ENCODE peak calls at places on chromosomes 7 and 10, in five cellular contexts. One of them, this sample, is unnamed.

GRCh38 chr10:74704629-74705360 is 121.6 kb upstream of the KAT6B start:
- DNase-seq in fibroblast of lung: peak; percentile 70
- DNase-seq in fibroblast of the aortic adventitia: no peak
- DNase-seq in IMR-90: peak; percentile 30
- DNase-seq in epithelial cell of esophagus: no peak
- DNase-seq in this sample: no peak

GRCh38 chr10:112295853-112296830 is 12.9 kb downstream of the TECTB start:
- DNase-seq in fibroblast of lung: no peak
- DNase-seq in fibroblast of the aortic adventitia: peak; percentile 32
- DNase-seq in IMR-90: peak; percentile 71
- DNase-seq in epithelial cell of esophagus: no peak
- DNase-seq in this sample: peak; percentile 36

GRCh38 chr10:78741541-78741940 is 327.2 kb upstream of the ZMIZ1 start:
- DNase-seq in fibroblast of lung: peak; percentile 62
- DNase-seq in fibroblast of the aortic adventitia: peak; percentile 86
- DNase-seq in IMR-90: peak; percentile 66
- DNase-seq in epithelial cell of esophagus: peak; percentile 54
- DNase-seq in this sample: peak; percentile 85

GRCh38 chr7:137742051-137742450 is 104.7 kb downstream of the DGKI start:
- DNase-seq in fibroblast of lung: no peak
- DNase-seq in fibroblast of the aortic adventitia: no peak
- DNase-seq in IMR-90: no peak
- DNase-seq in epithelial cell of esophagus: no peak
- DNase-seq in this sample: no peak

GRCh38 chr7:47366211-47366610 is 215.7 kb downstream of the TNS3 start:
- DNase-seq in fibroblast of lung: no peak
- DNase-seq in fibroblast of the aortic adventitia: no peak
- DNase-seq in IMR-90: no peak
- DNase-seq in epithelial cell of esophagus: peak; percentile 16
- DNase-seq in this sample: no peak

GRCh38 chr7:108525327-108525984 is 479 bp downstream of the PNPLA8 start:
- DNase-seq in fibroblast of lung: peak; percentile 89
- DNase-seq in fibroblast of the aortic adventitia: peak; percentile 83
- DNase-seq in IMR-90: peak; percentile 82
- DNase-seq in epithelial cell of esophagus: peak; percentile 88
- DNase-seq in this sample: peak; percentile 87

GRCh38 chr10:82321734-82322133 is 446.7 kb downstream of the NRG3 start:
- DNase-seq in fibroblast of lung: no peak
- DNase-seq in fibroblast of the aortic adventitia: no peak
- DNase-seq in IMR-90: no peak
- DNase-seq in epithelial cell of esophagus: no peak
- DNase-seq in this sample: no peak

GRCh38 chr10:30784896-30785605 is 155.5 kb upstream of the LYZL2 start:
- DNase-seq in fibroblast of lung: peak; percentile 77
- DNase-seq in fibroblast of the aortic adventitia: peak; percentile 64
- DNase-seq in IMR-90: peak; percentile 69
- DNase-seq in epithelial cell of esophagus: peak; percentile 48
- DNase-seq in this sample: peak; percentile 82

GRCh38 chr10:13590886-13591285 is 4.1 kb downstream of the PRPF18 start:
- DNase-seq in fibroblast of lung: no peak
- DNase-seq in fibroblast of the aortic adventitia: no peak
- DNase-seq in IMR-90: no peak
- DNase-seq in epithelial cell of esophagus: no peak
- DNase-seq in this sample: no peak

GRCh38 chr7:98420966-98421612 is 20.2 kb upstream of the BAIAP2L1 start:
- DNase-seq in fibroblast of lung: peak; percentile 17
- DNase-seq in fibroblast of the aortic adventitia: no peak
- DNase-seq in IMR-90: no peak
- DNase-seq in epithelial cell of esophagus: peak; percentile 89
- DNase-seq in this sample: peak; percentile 33

GRCh38 chr10:77667426-77668324 is 30.1 kb upstream of the KCNMA1 start:
- DNase-seq in fibroblast of lung: no peak
- DNase-seq in fibroblast of the aortic adventitia: no peak
- DNase-seq in IMR-90: no peak
- DNase-seq in epithelial cell of esophagus: peak; percentile 31
- DNase-seq in this sample: no peak

GRCh38 chr7:76108540-76109233 is 60.8 kb downstream of the MDH2 start:
- DNase-seq in fibroblast of lung: no peak
- DNase-seq in fibroblast of the aortic adventitia: peak; percentile 45
- DNase-seq in IMR-90: peak; percentile 24
- DNase-seq in epithelial cell of esophagus: peak; percentile 60
- DNase-seq in this sample: peak; percentile 47

GRCh38 chr10:89466599-89467035 is 52.2 kb downstream of the IFIT5 start:
- DNase-seq in fibroblast of lung: peak; percentile 77
- DNase-seq in fibroblast of the aortic adventitia: peak; percentile 56
- DNase-seq in IMR-90: peak; percentile 60
- DNase-seq in epithelial cell of esophagus: peak; percentile 78
- DNase-seq in this sample: peak; percentile 62

GRCh38 chr10:73875139-73875475 is 752 bp upstream of the CAMK2G start:
- DNase-seq in fibroblast of lung: no peak
- DNase-seq in fibroblast of the aortic adventitia: no peak
- DNase-seq in IMR-90: no peak
- DNase-seq in epithelial cell of esophagus: no peak
- DNase-seq in this sample: no peak

GRCh38 chr10:102413053-102413705 is 5.4 kb downstream of the PSD start:
- DNase-seq in fibroblast of lung: no peak
- DNase-seq in fibroblast of the aortic adventitia: peak; percentile 57
- DNase-seq in IMR-90: no peak
- DNase-seq in epithelial cell of esophagus: no peak
- DNase-seq in this sample: no peak

GRCh38 chr7:15607541-15608210 is 45.9 kb upstream of the AGMO start:
- DNase-seq in fibroblast of lung: peak; percentile 58
- DNase-seq in fibroblast of the aortic adventitia: no peak
- DNase-seq in IMR-90: no peak
- DNase-seq in epithelial cell of esophagus: no peak
- DNase-seq in this sample: peak; percentile 13

GRCh38 chr7:129855234-129855673 is 97.5 kb downstream of the UBE2H start:
- DNase-seq in fibroblast of lung: peak; percentile 98
- DNase-seq in fibroblast of the aortic adventitia: peak; percentile 99
- DNase-seq in IMR-90: peak; percentile 98
- DNase-seq in epithelial cell of esophagus: no peak
- DNase-seq in this sample: peak; percentile 98

GRCh38 chr10:93873427-93874115 is 20.2 kb upstream of the SLC35G1 start:
- DNase-seq in fibroblast of lung: peak; percentile 64
- DNase-seq in fibroblast of the aortic adventitia: peak; percentile 75
- DNase-seq in IMR-90: peak; percentile 63
- DNase-seq in epithelial cell of esophagus: peak; percentile 68
- DNase-seq in this sample: peak; percentile 57

GRCh38 chr7:100489824-100490223 is 6.1 kb downstream of the NYAP1 start:
- DNase-seq in fibroblast of lung: peak; percentile 97
- DNase-seq in fibroblast of the aortic adventitia: peak; percentile 86
- DNase-seq in IMR-90: peak; percentile 96
- DNase-seq in epithelial cell of esophagus: peak; percentile 51
- DNase-seq in this sample: peak; percentile 83

GRCh38 chr7:18497082-18497481 is 1.5 kb downstream of the HDAC9 start:
- DNase-seq in fibroblast of lung: no peak
- DNase-seq in fibroblast of the aortic adventitia: no peak
- DNase-seq in IMR-90: no peak
- DNase-seq in epithelial cell of esophagus: no peak
- DNase-seq in this sample: no peak

GRCh38 chr7:18498327-18498726 is 2.8 kb downstream of the HDAC9 start:
- DNase-seq in fibroblast of lung: no peak
- DNase-seq in fibroblast of the aortic adventitia: no peak
- DNase-seq in IMR-90: no peak
- DNase-seq in epithelial cell of esophagus: no peak
- DNase-seq in this sample: no peak

GRCh38 chr7:18499407-18500197 is 4.1 kb downstream of the HDAC9 start:
- DNase-seq in fibroblast of lung: no peak
- DNase-seq in fibroblast of the aortic adventitia: peak; percentile 60
- DNase-seq in IMR-90: no peak
- DNase-seq in epithelial cell of esophagus: peak; percentile 48
- DNase-seq in this sample: no peak

GRCh38 chr7:18496336-18496700 is 769 bp downstream of the HDAC9 start:
- DNase-seq in fibroblast of lung: no peak
- DNase-seq in fibroblast of the aortic adventitia: no peak
- DNase-seq in IMR-90: no peak
- DNase-seq in epithelial cell of esophagus: no peak
- DNase-seq in this sample: no peak

DNA sequence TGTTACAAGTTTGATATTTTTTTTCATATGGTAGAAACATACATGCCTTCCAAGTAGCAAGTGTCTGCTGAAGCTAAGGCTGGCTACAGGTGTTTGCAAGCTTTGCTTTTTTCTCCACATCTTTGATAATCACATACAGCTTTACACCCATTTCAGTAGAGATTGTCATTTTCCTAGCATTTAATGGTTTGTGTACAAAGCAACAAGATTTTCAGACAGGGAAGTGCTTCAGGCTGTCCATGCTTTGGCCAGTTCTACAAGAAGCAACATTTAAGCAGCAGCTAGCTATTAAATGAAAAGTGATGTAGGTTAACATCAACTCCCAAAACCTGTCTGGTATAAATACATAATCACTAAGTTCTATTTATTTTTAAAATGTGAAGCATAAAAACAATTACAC is 2.3 kb downstream of the HDAC9 start:
- DNase-seq in fibroblast of lung: no peak
- DNase-seq in fibroblast of the aortic adventitia: no peak
- DNase-seq in IMR-90: no peak
- DNase-seq in epithelial cell of esophagus: no peak
- DNase-seq in this sample: no peak
- H3K4me3 ChIP-seq in fibroblast of lung: no peak overlapping the region
- H3K4me3 ChIP-seq in fibroblast of the aortic adventitia: no peak overlapping the region
- H3K4me3 ChIP-seq in IMR-90: no peak overlapping the region
- H3K4me3 ChIP-seq in epithelial cell of esophagus: no peak overlapping the region
- H3K4me3 ChIP-seq in this sample: no peak overlapping the region

DNA sequence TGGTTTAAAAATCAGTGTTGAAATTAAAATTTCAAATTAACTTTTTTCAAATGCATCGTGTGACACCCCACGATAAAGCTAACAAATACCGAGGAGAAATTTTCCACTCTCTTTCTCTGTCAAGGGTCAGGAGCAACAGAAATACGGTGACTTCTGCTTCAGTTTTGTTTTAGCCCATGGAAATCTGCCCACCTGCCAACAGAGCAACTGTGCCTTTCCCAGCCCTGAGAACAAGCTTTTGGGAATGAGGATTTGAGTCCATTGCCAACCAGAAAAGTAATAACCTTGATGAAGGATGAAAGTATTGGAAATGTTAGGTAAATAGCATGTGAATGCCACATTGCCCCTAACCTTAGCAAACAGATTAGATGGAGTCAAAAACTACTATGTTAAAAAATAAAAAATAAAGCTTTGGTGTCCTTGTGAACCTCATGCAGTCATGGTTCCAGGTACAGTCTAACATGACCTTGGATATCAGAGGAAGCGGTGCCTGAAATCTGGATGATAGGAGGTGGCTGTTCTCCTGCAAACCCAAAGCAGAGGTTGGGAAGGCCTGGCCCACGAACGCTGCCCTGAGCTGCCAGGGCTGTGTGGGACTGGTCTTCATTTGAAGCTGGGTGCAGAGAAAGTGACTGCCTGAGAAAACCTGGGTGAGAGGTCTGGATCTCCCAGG is 296.8 kb downstream of the ELMO1 start:
- DNase-seq in fibroblast of lung: no peak
- DNase-seq in fibroblast of the aortic adventitia: no peak
- DNase-seq in IMR-90: no peak
- DNase-seq in epithelial cell of esophagus: no peak
- DNase-seq in this sample: no peak
- TF ChIP-seq CTCF in fibroblast of lung: no peak
- TF ChIP-seq CTCF in fibroblast of the aortic adventitia: no peak
- TF ChIP-seq CTCF in IMR-90: no peak
- TF ChIP-seq CTCF in epithelial cell of esophagus: no peak
- TF ChIP-seq CTCF in this sample: no peak

GRCh38 chr10:96413151-96413787 is 54.5 kb upstream of the OPALIN start:
- DNase-seq in fibroblast of lung: no peak
- DNase-seq in fibroblast of the aortic adventitia: no peak
- DNase-seq in IMR-90: no peak
- DNase-seq in epithelial cell of esophagus: no peak
- DNase-seq in this sample: no peak

GRCh38 chr10:96414303-96414702 is 55.5 kb upstream of the OPALIN start:
- DNase-seq in fibroblast of lung: no peak
- DNase-seq in fibroblast of the aortic adventitia: no peak
- DNase-seq in IMR-90: no peak
- DNase-seq in epithelial cell of esophagus: no peak
- DNase-seq in this sample: no peak

GRCh38 chr10:96415896-96416554 is 57.2 kb upstream of the OPALIN start:
- DNase-seq in fibroblast of lung: no peak
- DNase-seq in fibroblast of the aortic adventitia: no peak
- DNase-seq in IMR-90: no peak
- DNase-seq in epithelial cell of esophagus: no peak
- DNase-seq in this sample: peak; percentile 19

GRCh38 chr10:96416643-96417042 is 57.8 kb upstream of the OPALIN start:
- DNase-seq in fibroblast of lung: peak; percentile 17
- DNase-seq in fibroblast of the aortic adventitia: no peak
- DNase-seq in IMR-90: no peak
- DNase-seq in epithelial cell of esophagus: peak; percentile 3
- DNase-seq in this sample: peak; percentile 30

DNA sequence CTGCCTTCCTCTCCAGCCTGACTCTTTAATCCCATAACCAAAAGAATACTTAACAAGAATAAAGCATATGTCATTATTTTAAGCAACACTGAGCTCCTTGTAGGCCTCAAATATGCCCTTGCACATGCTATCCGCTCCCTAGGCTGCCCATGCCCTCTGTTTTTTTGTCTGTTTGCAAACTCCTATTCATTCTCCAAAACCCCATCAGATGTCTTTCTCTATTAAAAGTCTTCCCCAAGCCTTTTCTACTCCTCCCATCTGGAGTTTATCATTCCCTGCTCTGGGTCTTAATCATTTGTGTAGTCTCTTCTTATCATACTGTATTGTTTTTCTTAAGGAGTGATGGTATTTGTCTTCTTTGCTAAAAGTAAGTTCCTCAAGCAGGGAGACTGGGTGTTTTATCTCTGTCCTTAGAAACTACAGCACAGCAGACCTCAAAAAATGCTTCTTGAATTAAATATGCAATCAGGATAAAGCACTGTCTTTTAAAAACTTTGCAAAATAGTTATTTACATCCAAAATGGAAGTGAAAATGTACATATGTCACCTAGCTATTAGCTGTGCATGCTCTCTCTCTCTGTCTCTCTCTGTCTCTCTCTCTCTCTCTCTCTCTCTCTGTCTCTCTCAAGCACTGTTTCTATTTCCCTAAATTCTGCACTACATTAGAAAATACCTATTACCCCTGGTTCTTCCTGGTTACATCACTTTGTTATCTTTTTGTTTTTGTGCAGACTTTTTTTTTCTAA is 56.5 kb upstream of the OPALIN start:
- DNase-seq in fibroblast of lung: no peak
- DNase-seq in fibroblast of the aortic adventitia: no peak
- DNase-seq in IMR-90: no peak
- DNase-seq in epithelial cell of esophagus: no peak
- DNase-seq in this sample: no peak
- H3K4me3 ChIP-seq in fibroblast of lung: no peak overlapping the region
- H3K4me3 ChIP-seq in fibroblast of the aortic adventitia: no peak overlapping the region
- H3K4me3 ChIP-seq in IMR-90: no peak overlapping the region
- H3K4me3 ChIP-seq in epithelial cell of esophagus: no peak overlapping the region
- H3K4me3 ChIP-seq in this sample: no peak overlapping the region

DNA sequence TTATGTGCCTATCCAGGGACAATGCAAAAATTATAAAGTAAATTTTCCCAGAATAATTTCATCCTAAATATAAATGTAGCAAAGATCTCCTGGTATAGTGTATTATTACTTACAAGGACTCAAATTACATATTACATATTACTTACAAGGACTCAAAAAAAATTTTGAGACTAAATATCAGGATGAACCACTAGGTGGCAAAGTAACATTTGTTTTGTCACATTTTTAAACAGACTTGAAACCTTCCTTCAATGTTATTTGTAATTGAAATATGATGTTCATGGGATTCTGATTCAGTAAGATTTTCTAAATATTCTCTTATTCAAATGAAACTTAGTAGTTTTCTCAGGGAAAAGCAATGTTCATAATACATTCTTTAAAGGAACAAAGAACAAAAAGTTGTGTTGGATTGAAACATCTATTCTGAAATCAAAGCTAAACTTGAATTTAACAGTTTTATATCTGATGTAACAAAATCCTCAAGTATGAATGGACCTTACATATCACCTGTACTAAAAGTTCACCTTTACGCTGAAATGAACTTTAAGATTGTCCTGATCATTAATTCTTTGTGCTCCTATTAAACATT is 74.3 kb upstream of the GNAI1 start:
- DNase-seq in fibroblast of lung: peak; percentile 88
- DNase-seq in fibroblast of the aortic adventitia: peak; percentile 82
- DNase-seq in IMR-90: peak; percentile 82
- DNase-seq in epithelial cell of esophagus: peak; percentile 73
- DNase-seq in this sample: peak; percentile 77
- TF ChIP-seq CTCF in fibroblast of lung: peak; percentile 34
- TF ChIP-seq CTCF in fibroblast of the aortic adventitia: peak; percentile 49
- TF ChIP-seq CTCF in IMR-90: peak; percentile 65
- TF ChIP-seq CTCF in epithelial cell of esophagus: peak; percentile 27
- TF ChIP-seq CTCF in this sample: peak; percentile 47